ENCODE peak calls at places on chromosomes 13 and 19, in five cellular contexts. S, L, B, O and A are unnamed samples.

GRCh38 chr19:6423499-6424189 is 967 bp downstream of the KHSRP start:
- DNase-seq in S (peak), L (peak), B (peak), O (peak), A (no peak)

GRCh38 chr19:1794424-1795185 is 17.5 kb downstream of the ATP8B3 start:
- DNase-seq in S (no peak), L (no peak), B (peak), O (no peak), A (no peak)

GRCh38 chr19:53786744-53787143 is 37.4 kb downstream of the NLRP12 start:
- DNase-seq in S (no peak), L (no peak), B (no peak), O (no peak), A (no peak)

GRCh38 chr13:82654851-82655517 is 1227.3 kb downstream of the SLITRK1 start:
- DNase-seq in S (no peak), L (peak), B (no peak), O (no peak), A (no peak)

GRCh38 chr19:49106648-49107135 is 7.5 kb upstream of the LIN7B start:
- DNase-seq in S (peak), L (peak), B (no peak), O (peak), A (no peak)

GRCh38 chr19:14391156-14391821 is 10.0 kb downstream of the ADGRE5 start:
- DNase-seq in S (no peak), L (no peak), B (peak), O (peak), A (no peak)

GRCh38 chr13:71522976-71523517 is 344.0 kb downstream of the DACH1 start:
- DNase-seq in S (no peak), L (no peak), B (no peak), O (no peak), A (no peak)

GRCh38 chr13:42762251-42762650 is 19.1 kb upstream of the FAM216B start:
- DNase-seq in S (no peak), L (peak), B (no peak), O (no peak), A (no peak)

GRCh38 chr13:36343766-36344165 is 2.4 kb downstream of the SPART start:
- DNase-seq in S (no peak), L (no peak), B (no peak), O (no peak), A (no peak)

GRCh38 chr19:54465367-54466109 is 2.0 kb upstream of the LENG9 start:
- DNase-seq in S (no peak), L (no peak), B (no peak), O (no peak), A (no peak)

GRCh38 chr19:14400913-14401312 is 18.2 kb downstream of the DDX39A start:
- DNase-seq in S (no peak), L (no peak), B (no peak), O (no peak), A (peak)

GRCh38 chr13:112943309-112944125 is 25.5 kb upstream of the MCF2L start:
- DNase-seq in S (peak), L (peak), B (no peak), O (peak), A (no peak)

GRCh38 chr13:86193281-86193680 is 394.1 kb upstream of the SLITRK6 start:
- DNase-seq in S (no peak), L (no peak), B (no peak), O (no peak), A (no peak)

GRCh38 chr19:23415561-23416191 is 20.4 kb upstream of the ZNF91 start:
- DNase-seq in S (no peak), L (no peak), B (no peak), O (peak), A (no peak)

GRCh38 chr19:12994701-12995595 is at the start of gene NFIX:
- DNase-seq in S (no peak), L (peak), B (peak), O (peak), A (no peak)

GRCh38 chr19:6862673-6863078 is 24.7 kb upstream of the ADGRE1 start:
- DNase-seq in S (peak), L (peak), B (peak), O (peak), A (peak)

GRCh38 chr13:78147905-78148304 is 229.3 kb upstream of the EDNRB start:
- DNase-seq in S (no peak), L (peak), B (no peak), O (no peak), A (no peak)

GRCh38 chr19:42352216-42352892 is 26.9 kb downstream of the MEGF8 start:
- DNase-seq in S (no peak), L (peak), B (no peak), O (peak), A (no peak)

GRCh38 chr19:6233827-6234511 is 45.8 kb downstream of the MLLT1 start:
- DNase-seq in S (no peak), L (no peak), B (peak), O (peak), A (no peak)

GRCh38 chr13:20173121-20173746 is 12.4 kb upstream of the GJA3 start:
- DNase-seq in S (no peak), L (peak), B (no peak), O (no peak), A (no peak)

GRCh38 chr13:20174656-20175405 is 14.0 kb upstream of the GJA3 start:
- DNase-seq in S (peak), L (peak), B (peak), O (no peak), A (peak)

GRCh38 chr13:20168396-20168795 is 7.5 kb upstream of the GJA3 start:
- DNase-seq in S (no peak), L (no peak), B (no peak), O (no peak), A (no peak)

GRCh38 chr13:20170931-20171330 is 10.1 kb upstream of the GJA3 start:
- DNase-seq in S (no peak), L (no peak), B (no peak), O (no peak), A (no peak)

DNA sequence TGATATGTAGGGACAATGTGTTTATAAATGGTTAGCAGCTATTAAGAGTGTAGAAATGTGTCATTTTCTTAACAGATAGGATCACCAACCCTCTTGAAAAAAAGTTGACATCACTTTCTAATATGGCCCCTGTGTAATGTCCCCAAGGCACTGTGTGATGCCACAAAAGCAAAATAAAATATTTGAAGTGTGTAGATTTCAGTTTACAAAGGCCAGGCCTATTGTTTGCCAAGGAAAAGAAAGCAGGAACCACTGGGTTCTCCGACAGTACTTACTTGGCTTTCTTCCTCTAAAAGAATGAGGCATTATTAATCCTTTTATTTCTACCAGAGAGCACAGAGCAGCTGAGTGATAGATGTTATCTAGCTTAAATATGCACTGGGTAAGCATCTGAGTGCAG is 10.5 kb upstream of the GJA3 start:
- DNase-seq in S (no peak), L (no peak), B (no peak), O (no peak), A (no peak)
- TF ChIP-seq RCOR1 in S (no peak), L (no peak), B (no peak), O (no peak), A (no peak)

GRCh38 chr13:33862006-33862405 is 44.1 kb downstream of the RFC3 start:
- DNase-seq in S (no peak), L (no peak), B (no peak), O (no peak), A (no peak)

GRCh38 chr13:33855371-33855895 is 37.5 kb downstream of the RFC3 start:
- DNase-seq in S (no peak), L (no peak), B (no peak), O (no peak), A (no peak)

GRCh38 chr13:33863390-33863789 is 45.4 kb downstream of the RFC3 start:
- DNase-seq in S (no peak), L (no peak), B (no peak), O (no peak), A (no peak)

DNA sequence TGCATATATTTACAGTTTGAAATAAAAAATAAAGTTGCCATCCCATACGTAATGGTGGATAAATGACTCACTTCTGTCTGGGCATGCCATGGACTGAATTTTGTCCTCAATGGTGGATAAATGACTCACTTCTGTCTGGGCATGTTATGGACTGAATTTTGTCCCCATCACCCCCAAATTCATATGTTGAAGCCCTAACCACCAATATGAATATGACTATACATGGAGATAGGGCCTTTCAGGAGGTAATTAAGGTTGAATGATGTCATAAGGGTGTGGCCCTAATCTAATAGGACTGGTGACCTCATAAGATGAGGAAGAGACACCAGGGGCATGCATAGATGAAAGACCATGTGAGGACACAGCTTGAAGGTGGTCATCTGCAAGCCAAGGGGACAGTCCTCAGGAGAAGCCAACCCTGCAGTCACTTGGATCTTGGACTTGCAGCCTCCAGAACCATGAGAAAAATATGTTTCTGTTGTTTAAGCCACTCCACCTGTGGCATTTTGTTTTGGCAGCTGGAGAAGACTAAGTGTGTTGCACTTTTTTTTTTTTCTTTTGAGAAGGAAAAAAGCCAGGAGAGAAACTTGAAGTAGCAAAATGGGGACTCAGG is 41.8 kb downstream of the RFC3 start:
- DNase-seq in S (no peak), L (no peak), B (no peak), O (no peak), A (no peak)
- TF ChIP-seq RCOR1 in S (no peak), L (no peak), B (no peak), O (no peak), A (no peak)

GRCh38 chr13:40589285-40590109 is 76.9 kb downstream of the FOXO1 start:
- DNase-seq in S (no peak), L (no peak), B (no peak), O (no peak), A (peak)
- TF ChIP-seq RCOR1 in S (no peak), L (no peak), B (no peak), O (no peak), A (peak)

GRCh38 chr13:40189426-40189825 is 477.0 kb downstream of the FOXO1 start:
- DNase-seq in S (no peak), L (no peak), B (no peak), O (no peak), A (no peak)
- TF ChIP-seq RCOR1 in S (no peak), L (no peak), B (no peak), O (no peak), A (no peak)